ENCODE peak calls at places on chromosomes 3 and 15, in ten cellular contexts. P is progenitor cell of endocrine pancreas; F is activated CD8-positive, alpha-beta memory T cell treated with anti-CD3 and anti-CD28 coated beads for 1 hour; E is activated CD4-positive, alpha-beta T cell treated with anti-CD3 and anti-CD28 coated beads for 48 hours; Y is hepatic stellate cell; U is psoas muscle; B is HCT116; O is stimulated activated CD4-positive, alpha-beta T cell treated with anti-CD3 and anti-CD28 coated beads, Interleukin-1b, Interleukin-23, amount 100 ng/mL, for 4 hours; N is testis; K is head of caudate nucleus. C is an unnamed sample.

GRCh38 chr15:34119291-34119690 is 17.4 kb downstream of the PGBD4 start:
- DNase-seq in N (no peak), E (no peak), U (no peak), P (no peak), F (no peak), Y (no peak), O (no peak), B (no peak), K (no peak), C (no peak)

GRCh38 chr3:38210141-38210757 is 44.9 kb downstream of the OXSR1 start:
- DNase-seq in U (no peak), P (no peak), E (no peak), F (no peak), K (no peak), N (no peak), B (no peak), Y (no peak), O (no peak), C (no peak)

GRCh38 chr15:98955331-98955730 is 52.3 kb downstream of the PGPEP1L start:
- DNase-seq in E (no peak), U (peak), F (no peak), B (no peak), K (peak), O (no peak), Y (no peak), P (no peak), N (peak), C (no peak)

GRCh38 chr3:44682182-44682896 is 30.1 kb upstream of the ZNF502 start:
- DNase-seq in K (no peak), Y (no peak), O (no peak), E (no peak), B (no peak), F (no peak), U (no peak), N (no peak), P (no peak), C (no peak)

GRCh38 chr15:79332824-79333510 is 22.1 kb downstream of the TMED3 start:
- DNase-seq in K (no peak), B (no peak), P (no peak), E (no peak), O (no peak), U (no peak), N (no peak), F (no peak), Y (no peak), C (no peak)

GRCh38 chr3:172103724-172104123 is 64.3 kb downstream of the FNDC3B start:
- DNase-seq in N (no peak), E (no peak), P (no peak), F (no peak), Y (no peak), O (no peak), U (no peak), K (no peak), B (no peak), C (no peak)

GRCh38 chr3:4582634-4583033 is 89.5 kb downstream of the ITPR1 start:
- DNase-seq in O (no peak), U (no peak), E (no peak), F (no peak), K (no peak), B (no peak), P (no peak), Y (peak), N (no peak), C (no peak)

GRCh38 chr15:39598186-39598850 is 17.4 kb downstream of the THBS1 start:
- DNase-seq in N (no peak), O (no peak), P (no peak), B (no peak), K (no peak), U (no peak), F (no peak), E (no peak), Y (no peak), C (no peak)

GRCh38 chr3:10798600-10799367 is 17.2 kb upstream of the SLC6A11 start:
- DNase-seq in P (no peak), F (no peak), Y (no peak), B (no peak), O (no peak), N (no peak), E (no peak), K (no peak), U (no peak), C (no peak)